ENCODE peak calls at places on chromosome 10, in six cellular contexts. S, E, B, C, L and D are unnamed samples.

GRCh38 chr10:31977440-31978157 is 49.0 kb upstream of the ARHGAP12 start:
- DNase-seq in S (no peak), E (no peak), B (no peak), C (no peak), L (no peak), D (no peak)

GRCh38 chr10:87594864-87595263 is 64.8 kb upstream of the PAPSS2 start:
- DNase-seq in S (no peak), E (no peak), B (no peak), C (no peak), L (no peak), D (no peak)

GRCh38 chr10:4981722-4982471 is 18.7 kb downstream of the AKR1C1 start:
- DNase-seq in S (no peak), E (peak; percentile 76), B (no peak), C (peak; percentile 51), L (peak; percentile 41), D (no peak)

GRCh38 chr10:7035111-7035761 is 375.6 kb downstream of the SFMBT2 start:
- DNase-seq in S (no peak), E (no peak), B (no peak), C (no peak), L (no peak), D (no peak)

GRCh38 chr10:98302711-98303365 is 34.8 kb upstream of the LOXL4 start:
- DNase-seq in S (no peak), E (no peak), B (no peak), C (no peak), L (no peak), D (no peak)

GRCh38 chr10:79189853-79190435 is 121.2 kb downstream of the ZMIZ1 start:
- DNase-seq in S (no peak), E (no peak), B (no peak), C (no peak), L (no peak), D (no peak)

GRCh38 chr10:124388823-124389612 is 29.7 kb downstream of the OAT start:
- DNase-seq in S (peak; percentile 93), E (peak; percentile 97), B (peak; percentile 92), C (peak; percentile 94), L (peak; percentile 96), D (no peak)

GRCh38 chr10:120938822-120939221 is 87.7 kb downstream of the WDR11 start:
- DNase-seq in S (peak; percentile 28), E (no peak), B (no peak), C (no peak), L (no peak), D (no peak)

GRCh38 chr10:103828587-103829186 is 26.7 kb downstream of the SH3PXD2A start:
- DNase-seq in S (no peak), E (no peak), B (no peak), C (no peak), L (no peak), D (no peak)

GRCh38 chr10:90276894-90277447 is 575.6 kb downstream of the KIF20B start:
- DNase-seq in S (no peak), E (no peak), B (no peak), C (no peak), L (no peak), D (no peak)

GRCh38 chr10:104139221-104139620 is 17.2 kb downstream of the SFR1 start:
- DNase-seq in S (no peak), E (no peak), B (no peak), C (no peak), L (no peak), D (no peak)

GRCh38 chr10:51159841-51160240 is 85.6 kb downstream of the PRKG1 start:
- DNase-seq in S (no peak), E (no peak), B (no peak), C (no peak), L (no peak), D (no peak)

GRCh38 chr10:126504051-126504760 is 115.9 kb upstream of the ADAM12 start:
- DNase-seq in S (no peak), E (peak; percentile 67), B (peak; percentile 15), C (peak; percentile 12), L (peak; percentile 29), D (no peak)

GRCh38 chr10:50946991-50947781 is 61.8 kb upstream of the A1CF start:
- DNase-seq in S (no peak), E (no peak), B (no peak), C (no peak), L (no peak), D (no peak)

GRCh38 chr10:5466451-5466996 is 32.8 kb downstream of the CALML5 start:
- DNase-seq in S (peak; percentile 88), E (peak; percentile 93), B (peak; percentile 63), C (peak; percentile 82), L (peak; percentile 81), D (no peak)

GRCh38 chr10:116385994-116386809 is 41.4 kb upstream of the PNLIPRP3 start:
- DNase-seq in S (no peak), E (peak; percentile 50), B (no peak), C (no peak), L (no peak), D (no peak)

GRCh38 chr10:96910488-96911395 is 78.6 kb downstream of the LCOR start:
- DNase-seq in S (no peak), E (peak; percentile 43), B (no peak), C (no peak), L (no peak), D (no peak)

GRCh38 chr10:96133135-96133534 is 3.0 kb downstream of the ZNF518A start:
- DNase-seq in S (no peak), E (no peak), B (no peak), C (no peak), L (no peak), D (no peak)

GRCh38 chr10:80468806-80469421 is 14.8 kb downstream of the TSPAN14 start:
- DNase-seq in S (no peak), E (no peak), B (no peak), C (no peak), L (no peak), D (no peak)

DNA sequence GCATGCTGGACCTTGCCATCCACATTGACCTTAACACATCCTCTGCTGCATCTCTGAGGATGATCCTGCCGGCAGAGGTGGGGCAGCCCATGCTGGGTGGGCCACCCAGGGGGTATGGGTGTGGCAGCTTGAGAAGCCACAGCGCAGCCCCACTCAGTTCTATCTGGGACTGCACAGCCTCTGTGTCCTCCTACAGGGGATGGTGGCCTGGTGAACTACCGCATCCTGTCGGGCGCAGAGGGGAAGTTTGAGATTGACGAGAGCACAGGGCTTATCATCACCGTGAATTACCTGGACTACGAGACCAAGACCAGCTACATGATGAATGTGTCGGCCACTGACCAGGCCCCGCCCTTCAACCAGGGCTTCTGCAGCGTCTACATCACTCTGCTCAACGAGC is 12.2 kb upstream of the C10orf105 start:
- DNase-seq in S (no peak), E (no peak), B (no peak), C (no peak), L (peak; percentile 33), D (no peak)
- H3K4me1 ChIP-seq in S (no peaks in the 10 kb centered on the region), E (peaks cover 17% of the 10 kb centered on the region), B (peaks cover 21% of the 10 kb centered on the region), C (peaks cover 42% of the 10 kb centered on the region), L (peaks cover 47% of the 10 kb centered on the region), D (peaks cover 53% of the 10 kb centered on the region)

GRCh38 chr10:28838908-28839307 is 161.6 kb downstream of the BAMBI start:
- DNase-seq in S (no peak), E (peak; percentile 56), B (no peak), C (peak; percentile 18), L (no peak), D (no peak)

GRCh38 chr10:28840954-28841353 is 163.6 kb downstream of the BAMBI start:
- DNase-seq in S (no peak), E (no peak), B (no peak), C (no peak), L (no peak), D (no peak)

GRCh38 chr10:28840202-28840601 is 162.9 kb downstream of the BAMBI start:
- DNase-seq in S (no peak), E (no peak), B (no peak), C (no peak), L (no peak), D (no peak)

GRCh38 chr10:28837613-28838390 is 160.5 kb downstream of the BAMBI start:
- DNase-seq in S (no peak), E (no peak), B (no peak), C (no peak), L (no peak), D (no peak)

DNA sequence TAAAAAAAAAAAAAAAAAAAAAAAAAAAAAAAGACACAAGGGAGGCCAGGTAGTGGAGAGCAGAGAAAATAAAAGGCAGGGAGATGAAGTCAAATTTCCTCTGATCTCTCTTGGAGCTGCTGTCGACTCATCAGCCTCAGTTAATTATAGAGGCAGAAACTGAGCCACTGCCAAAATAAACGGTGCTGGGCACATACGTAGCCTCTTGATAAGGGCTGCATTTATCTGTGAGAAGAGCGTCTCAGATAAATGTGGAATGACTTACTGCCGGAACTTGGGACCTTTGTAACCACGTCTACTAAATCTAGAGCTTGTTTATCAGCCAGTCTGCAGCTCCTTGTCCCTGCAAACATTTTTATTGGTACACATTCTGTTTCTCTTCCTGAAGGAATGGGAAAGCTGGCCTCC is 162.3 kb downstream of the BAMBI start:
- DNase-seq in S (no peak), E (peak; percentile 30), B (peak; percentile 40), C (no peak), L (no peak), D (no peak)
- H3K36me3 ChIP-seq in S (no peaks in the 10 kb centered on the region), E (no peaks in the 10 kb centered on the region), B (no peaks in the 10 kb centered on the region), C (no peaks in the 10 kb centered on the region), L (no peaks in the 10 kb centered on the region), D (no peaks in the 10 kb centered on the region)

DNA sequence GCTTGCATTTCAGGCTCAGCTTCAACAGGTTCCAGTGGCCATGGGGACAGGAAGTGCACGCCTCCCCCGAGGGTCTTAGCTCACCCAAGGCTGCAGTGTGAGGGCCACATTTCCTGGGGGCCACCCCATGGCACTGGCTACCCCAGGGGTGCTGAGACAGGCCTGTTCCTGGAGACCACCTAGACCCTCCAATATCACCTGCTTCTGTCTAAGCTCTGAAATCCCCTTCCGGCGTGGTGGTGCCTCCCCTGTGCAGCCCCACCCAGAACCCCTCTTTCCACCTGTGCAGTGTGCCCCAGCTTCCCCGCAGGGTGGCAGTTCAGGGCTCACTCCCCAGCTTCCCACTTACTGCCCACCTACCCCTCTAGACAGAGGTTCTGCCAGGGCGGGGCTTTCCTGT is 83.1 kb downstream of the ADARB2 start:
- DNase-seq in S (peak; percentile 50), E (no peak), B (no peak), C (no peak), L (no peak), D (no peak)
- H3K4me3 ChIP-seq in S (no peak overlapping the region), E (no peak overlapping the region), B (no peak overlapping the region), C (no peak overlapping the region), L (no peak overlapping the region), D (no peak overlapping the region)

GRCh38 chr10:34719336-34719735 is 95.8 kb downstream of the PARD3 start:
- DNase-seq in S (no peak), E (no peak), B (no peak), C (no peak), L (no peak), D (no peak)
- H3K4me1 ChIP-seq in S (no peaks in the 10 kb centered on the region), E (peaks cover 22% of the 10 kb centered on the region), B (no peaks in the 10 kb centered on the region), C (peaks cover 32% of the 10 kb centered on the region), L (peaks cover 15% of the 10 kb centered on the region), D (peaks cover 72% of the 10 kb centered on the region)

GRCh38 chr10:109881481-109881880 is 41.8 kb downstream of the XPNPEP1 start:
- DNase-seq in S (no peak), E (no peak), B (no peak), C (no peak), L (no peak), D (peak; percentile 60)
- H3K36me3 ChIP-seq in S (peaks cover 30% of the 10 kb centered on the region), E (no peaks in the 10 kb centered on the region), B (no peaks in the 10 kb centered on the region), C (peaks cover 34% of the 10 kb centered on the region), L (no peaks in the 10 kb centered on the region), D (peaks cover 61% of the 10 kb centered on the region)

GRCh38 chr10:110224992-110225391 is 17.6 kb downstream of the MXI1 start:
- DNase-seq in S (no peak), E (no peak), B (no peak), C (no peak), L (no peak), D (no peak)
- H3K4me3 ChIP-seq in S (peak overlapping the region; percentile 87), E (no peak overlapping the region), B (no peak overlapping the region), C (peak overlapping the region; percentile 79), L (no peak overlapping the region), D (peak overlapping the region; percentile 79)

GRCh38 chr10:82506680-82507376 is 631.8 kb downstream of the NRG3 start:
- DNase-seq in S (no peak), E (no peak), B (no peak), C (no peak), L (no peak), D (no peak)
- H3K4me1 ChIP-seq in S (no peaks in the 10 kb centered on the region), E (no peaks in the 10 kb centered on the region), B (no peaks in the 10 kb centered on the region), C (no peaks in the 10 kb centered on the region), L (no peaks in the 10 kb centered on the region), D (no peaks in the 10 kb centered on the region)